ENCODE peak calls at places on chromosomes 7 and 10, in eight cellular contexts. Z is lung, A is AG04450, W is cardiac fibroblast, E is mesothelial cell of epicardium, T is cardiac muscle cell, V is B cell, Y is neural crest cell. F is an unnamed sample.

GRCh38 chr10:33217854-33218253 is 116.6 kb downstream of the NRP1 start:
- DNase-seq in Z (no peak), A (no peak), W (no peak), E (no peak), T (no peak), V (no peak), Y (no peak), F (no peak)

GRCh38 chr7:135710417-135711138 is 17.4 kb downstream of the SLC13A4 start:
- DNase-seq in Z (no peak), A (no peak), W (no peak), E (no peak), T (no peak), V (no peak), Y (peak; percentile 6), F (no peak)

GRCh38 chr10:123831259-123831658 is 60.3 kb downstream of the CPXM2 start:
- DNase-seq in Z (no peak), A (no peak), W (no peak), E (no peak), T (no peak), V (no peak), Y (no peak), F (no peak)

GRCh38 chr10:8405551-8405950 is 351.1 kb downstream of the GATA3 start:
- DNase-seq in Z (no peak), A (no peak), W (peak; percentile 36), E (no peak), T (peak; percentile 38), V (no peak), Y (no peak), F (no peak)

GRCh38 chr7:82373890-82374289 is 69.7 kb downstream of the CACNA2D1 start:
- DNase-seq in Z (no peak), A (no peak), W (no peak), E (no peak), T (no peak), V (no peak), Y (no peak), F (no peak)

GRCh38 chr7:150406565-150407421 is 27.7 kb downstream of the ZNF775 start:
- DNase-seq in Z (no peak), A (no peak), W (no peak), E (no peak), T (peak; percentile 10), V (peak; percentile 79), Y (no peak), F (no peak)

GRCh38 chr10:131996508-131997365 is 15.0 kb upstream of the BNIP3 start:
- DNase-seq in Z (no peak), A (no peak), W (no peak), E (no peak), T (no peak), V (no peak), Y (no peak), F (no peak)

GRCh38 chr7:23341846-23342598 is 42.9 kb downstream of the MALSU1 start:
- DNase-seq in Z (no peak), A (no peak), W (no peak), E (no peak), T (no peak), V (no peak), Y (no peak), F (no peak)

GRCh38 chr10:42976353-42977031 is 100.4 kb upstream of the RET start:
- DNase-seq in Z (no peak), A (no peak), W (no peak), E (peak; percentile 9), T (no peak), V (no peak), Y (no peak), F (no peak)

GRCh38 chr7:29192811-29193210 is 1.8 kb upstream of the CHN2 start:
- DNase-seq in Z (no peak), A (no peak), W (no peak), E (no peak), T (no peak), V (no peak), Y (no peak), F (no peak)

GRCh38 chr7:36048902-36049240 is 104.2 kb upstream of the EEPD1 start:
- DNase-seq in Z (no peak), A (no peak), W (no peak), E (no peak), T (peak; percentile 44), V (no peak), Y (no peak), F (no peak)

GRCh38 chr10:120392671-120393079 is 64.4 kb upstream of the PLPP4 start:
- DNase-seq in Z (no peak), A (no peak), W (no peak), E (no peak), T (no peak), V (no peak), Y (no peak), F (no peak)

GRCh38 chr7:157138424-157139141 is at the start of gene UBE3C:
- DNase-seq in Z (peak; percentile 88), A (peak; percentile 75), W (peak; percentile 96), E (peak; percentile 84), T (peak; percentile 96), V (peak; percentile 87), Y (peak; percentile 80), F (peak; percentile 51)

GRCh38 chr7:18276380-18276779 is 219.2 kb upstream of the HDAC9 start:
- DNase-seq in Z (no peak), A (no peak), W (no peak), E (no peak), T (no peak), V (no peak), Y (no peak), F (no peak)
- TF ChIP-seq CTCF in Z (no peak), A (no peak), W (no peak), E (no peak), T (no peak), V (no peak), Y (no peak), F (no peak)

GRCh38 chr7:153832160-153832559 is 220.0 kb upstream of the DPP6 start:
- DNase-seq in Z (no peak), A (no peak), W (no peak), E (no peak), T (no peak), V (no peak), Y (no peak), F (no peak)
- TF ChIP-seq CTCF in Z (no peak), A (no peak), W (no peak), E (no peak), T (no peak), V (no peak), Y (no peak), F (no peak)

GRCh38 chr7:92833024-92833765 is 3.2 kb downstream of the CDK6 start:
- DNase-seq in Z (peak; percentile 89), A (no peak), W (peak; percentile 83), E (peak; percentile 65), T (peak; percentile 86), V (peak; percentile 85), Y (peak; percentile 64), F (peak; percentile 32)
- TF ChIP-seq CTCF in Z (peak; percentile 69), A (peak; percentile 72), W (peak; percentile 84), E (peak; percentile 79), T (peak; percentile 77), V (peak; percentile 88), Y (peak; percentile 87), F (peak; percentile 95)

DNA sequence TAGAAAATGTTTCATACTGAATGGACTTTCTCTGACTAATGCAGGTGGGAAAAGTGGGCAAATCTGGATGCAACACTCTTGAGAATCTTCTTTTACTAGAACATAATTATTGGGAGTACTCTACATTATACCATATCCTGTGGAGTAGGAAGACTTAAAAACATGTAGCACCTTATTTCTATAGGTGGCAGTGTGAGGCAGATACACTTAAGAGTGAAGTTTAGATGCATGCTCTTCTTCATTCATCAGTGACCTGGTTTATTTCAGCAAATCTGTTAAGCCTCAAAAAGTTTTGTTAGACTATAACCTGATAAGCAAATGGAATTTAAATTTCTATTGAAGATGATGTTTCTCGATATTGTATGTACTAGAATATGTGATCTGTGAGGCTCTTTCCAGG is 1087.1 kb upstream of the LRRN3 start:
- DNase-seq in Z (no peak), A (no peak), W (no peak), E (no peak), T (no peak), V (no peak), Y (no peak), F (no peak)
- TF ChIP-seq CTCF in Z (no peak), A (no peak), W (no peak), E (no peak), T (no peak), V (no peak), Y (no peak), F (no peak)

GRCh38 chr7:71131256-71131752 is 640 bp upstream of the GALNT17 start:
- DNase-seq in Z (no peak), A (no peak), W (no peak), E (peak; percentile 67), T (peak; percentile 11), V (no peak), Y (peak; percentile 71), F (no peak)
- TF ChIP-seq CTCF in Z (no peak), A (no peak), W (no peak), E (no peak), T (no peak), V (no peak), Y (peak; percentile 21), F (peak; percentile 21)

DNA sequence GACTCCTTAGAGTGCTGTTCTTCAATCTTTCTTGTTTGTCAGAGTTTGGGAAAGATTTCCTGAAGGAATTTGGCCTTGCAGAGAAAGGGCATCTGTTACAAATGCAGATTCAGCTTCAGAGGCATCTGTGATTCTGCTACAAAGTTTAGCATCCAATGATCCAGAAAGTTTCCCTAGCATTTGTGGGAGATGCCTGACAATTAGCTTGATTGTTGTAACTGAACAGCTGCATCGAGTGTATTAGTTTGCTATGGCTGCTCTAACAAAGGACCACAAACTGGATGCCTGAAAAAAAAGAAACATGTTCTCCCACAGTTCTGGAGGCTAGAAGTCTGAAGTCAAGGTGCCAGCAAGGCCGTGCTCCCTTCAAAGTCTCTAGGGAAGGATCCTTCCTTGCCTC is 365.1 kb downstream of the GRID1 start:
- DNase-seq in Z (no peak), A (no peak), W (no peak), E (no peak), T (no peak), V (no peak), Y (no peak), F (no peak)
- TF ChIP-seq CTCF in Z (no peak), A (no peak), W (no peak), E (no peak), T (no peak), V (no peak), Y (no peak), F (no peak)

GRCh38 chr10:12975266-12975665 is 26.2 kb downstream of the CCDC3 start:
- DNase-seq in Z (no peak), A (no peak), W (no peak), E (no peak), T (no peak), V (no peak), Y (no peak), F (no peak)
- TF ChIP-seq CTCF in Z (no peak), A (peak; percentile 21), W (no peak), E (no peak), T (peak; percentile 4), V (no peak), Y (peak; percentile 43), F (no peak)